ENCODE peak calls at places on chromosome X, in seven cellular contexts. One of them, this sample, is unnamed.

GRCh38 chrX:145715641-145716138 is 101.9 kb upstream of the SLITRK2 start:
- DNase-seq in nucleus accumbens: no peak
- DNase-seq in NCI-H2081: no peak
- DNase-seq in stimulated activated CD8-positive, alpha-beta memory T cell treated with anti-CD3 and anti-CD28 coated beads, Interleukin-4, amount 100 ng/mL, for 1 hour: no peak
- DNase-seq in LHCN-M2: no peak
- DNase-seq in HCEC 1CT: no peak
- DNase-seq in KBM-7: no peak
- DNase-seq in this sample: no peak

GRCh38 chrX:13824746-13825145 is 7.9 kb upstream of the GPM6B start:
- DNase-seq in HCEC 1CT: no peak
- DNase-seq in LHCN-M2: no peak
- DNase-seq in NCI-H2081: no peak
- DNase-seq in nucleus accumbens: no peak
- DNase-seq in stimulated activated CD8-positive, alpha-beta memory T cell treated with anti-CD3 and anti-CD28 coated beads, Interleukin-4, amount 100 ng/mL, for 1 hour: no peak
- DNase-seq in KBM-7: no peak
- DNase-seq in this sample: no peak

GRCh38 chrX:110409925-110410324 is 51.3 kb downstream of the RTL9 start:
- DNase-seq in LHCN-M2: peak; percentile 54
- DNase-seq in NCI-H2081: no peak
- DNase-seq in HCEC 1CT: peak; percentile 50
- DNase-seq in KBM-7: no peak
- DNase-seq in stimulated activated CD8-positive, alpha-beta memory T cell treated with anti-CD3 and anti-CD28 coated beads, Interleukin-4, amount 100 ng/mL, for 1 hour: no peak
- DNase-seq in nucleus accumbens: no peak
- DNase-seq in this sample: peak; percentile 51

GRCh38 chrX:16123222-16123786 is at the start of gene GRPR:
- DNase-seq in stimulated activated CD8-positive, alpha-beta memory T cell treated with anti-CD3 and anti-CD28 coated beads, Interleukin-4, amount 100 ng/mL, for 1 hour: peak; percentile 10
- DNase-seq in LHCN-M2: peak; percentile 77
- DNase-seq in KBM-7: peak; percentile 71
- DNase-seq in NCI-H2081: peak; percentile 76
- DNase-seq in HCEC 1CT: peak; percentile 81
- DNase-seq in nucleus accumbens: peak; percentile 61
- DNase-seq in this sample: peak; percentile 71

GRCh38 chrX:17380221-17380620 is 5.2 kb downstream of the NHS start:
- DNase-seq in stimulated activated CD8-positive, alpha-beta memory T cell treated with anti-CD3 and anti-CD28 coated beads, Interleukin-4, amount 100 ng/mL, for 1 hour: no peak
- DNase-seq in nucleus accumbens: no peak
- DNase-seq in HCEC 1CT: no peak
- DNase-seq in KBM-7: no peak
- DNase-seq in LHCN-M2: no peak
- DNase-seq in NCI-H2081: no peak
- DNase-seq in this sample: no peak

GRCh38 chrX:118770133-118770760 is 42.8 kb downstream of the IL13RA1 start:
- DNase-seq in LHCN-M2: no peak
- DNase-seq in stimulated activated CD8-positive, alpha-beta memory T cell treated with anti-CD3 and anti-CD28 coated beads, Interleukin-4, amount 100 ng/mL, for 1 hour: no peak
- DNase-seq in KBM-7: no peak
- DNase-seq in nucleus accumbens: no peak
- DNase-seq in NCI-H2081: no peak
- DNase-seq in HCEC 1CT: no peak
- DNase-seq in this sample: no peak

GRCh38 chrX:155779831-155780230 is 101.3 kb upstream of the VAMP7 start:
- DNase-seq in NCI-H2081: no peak
- DNase-seq in KBM-7: no peak
- DNase-seq in LHCN-M2: no peak
- DNase-seq in stimulated activated CD8-positive, alpha-beta memory T cell treated with anti-CD3 and anti-CD28 coated beads, Interleukin-4, amount 100 ng/mL, for 1 hour: no peak
- DNase-seq in HCEC 1CT: no peak
- DNase-seq in nucleus accumbens: no peak
- DNase-seq in this sample: no peak

GRCh38 chrX:77597090-77597489 is 149.9 kb downstream of the FGF16 start:
- DNase-seq in KBM-7: peak; percentile 9
- DNase-seq in nucleus accumbens: no peak
- DNase-seq in HCEC 1CT: peak; percentile 55
- DNase-seq in NCI-H2081: no peak
- DNase-seq in LHCN-M2: peak; percentile 51
- DNase-seq in stimulated activated CD8-positive, alpha-beta memory T cell treated with anti-CD3 and anti-CD28 coated beads, Interleukin-4, amount 100 ng/mL, for 1 hour: no peak
- DNase-seq in this sample: peak; percentile 12

GRCh38 chrX:23883737-23884354 is 23.9 kb downstream of the APOO start:
- DNase-seq in LHCN-M2: peak; percentile 83
- DNase-seq in NCI-H2081: no peak
- DNase-seq in stimulated activated CD8-positive, alpha-beta memory T cell treated with anti-CD3 and anti-CD28 coated beads, Interleukin-4, amount 100 ng/mL, for 1 hour: no peak
- DNase-seq in HCEC 1CT: peak; percentile 81
- DNase-seq in KBM-7: peak; percentile 17
- DNase-seq in nucleus accumbens: no peak
- DNase-seq in this sample: peak; percentile 75

GRCh38 chrX:122625239-122625638 is 558.8 kb upstream of the GRIA3 start:
- DNase-seq in NCI-H2081: no peak
- DNase-seq in nucleus accumbens: no peak
- DNase-seq in LHCN-M2: no peak
- DNase-seq in HCEC 1CT: no peak
- DNase-seq in KBM-7: no peak
- DNase-seq in stimulated activated CD8-positive, alpha-beta memory T cell treated with anti-CD3 and anti-CD28 coated beads, Interleukin-4, amount 100 ng/mL, for 1 hour: no peak
- DNase-seq in this sample: no peak

GRCh38 chrX:103584606-103585005 is 709 bp upstream of the TCEAL4 start:
- DNase-seq in stimulated activated CD8-positive, alpha-beta memory T cell treated with anti-CD3 and anti-CD28 coated beads, Interleukin-4, amount 100 ng/mL, for 1 hour: no peak
- DNase-seq in NCI-H2081: peak; percentile 47
- DNase-seq in nucleus accumbens: no peak
- DNase-seq in KBM-7: no peak
- DNase-seq in HCEC 1CT: no peak
- DNase-seq in LHCN-M2: peak; percentile 12
- DNase-seq in this sample: peak; percentile 3

GRCh38 chrX:44253573-44253942 is 89.9 kb downstream of the EFHC2 start:
- DNase-seq in HCEC 1CT: no peak
- DNase-seq in NCI-H2081: no peak
- DNase-seq in LHCN-M2: no peak
- DNase-seq in KBM-7: no peak
- DNase-seq in nucleus accumbens: no peak
- DNase-seq in stimulated activated CD8-positive, alpha-beta memory T cell treated with anti-CD3 and anti-CD28 coated beads, Interleukin-4, amount 100 ng/mL, for 1 hour: no peak
- DNase-seq in this sample: no peak

GRCh38 chrX:69082055-69082752 is 83.0 kb downstream of the PJA1 start:
- DNase-seq in nucleus accumbens: no peak
- DNase-seq in HCEC 1CT: no peak
- DNase-seq in stimulated activated CD8-positive, alpha-beta memory T cell treated with anti-CD3 and anti-CD28 coated beads, Interleukin-4, amount 100 ng/mL, for 1 hour: no peak
- DNase-seq in LHCN-M2: no peak
- DNase-seq in NCI-H2081: no peak
- DNase-seq in KBM-7: no peak
- DNase-seq in this sample: no peak

GRCh38 chrX:154603438-154604430 is 15.3 kb downstream of the CTAG1B start:
- DNase-seq in HCEC 1CT: peak; percentile 62
- DNase-seq in stimulated activated CD8-positive, alpha-beta memory T cell treated with anti-CD3 and anti-CD28 coated beads, Interleukin-4, amount 100 ng/mL, for 1 hour: no peak
- DNase-seq in NCI-H2081: no peak
- DNase-seq in nucleus accumbens: no peak
- DNase-seq in KBM-7: peak; percentile 10
- DNase-seq in LHCN-M2: peak; percentile 90
- DNase-seq in this sample: peak; percentile 32

GRCh38 chrX:75673468-75673867 is 111.6 kb downstream of the MAGEE2 start:
- DNase-seq in stimulated activated CD8-positive, alpha-beta memory T cell treated with anti-CD3 and anti-CD28 coated beads, Interleukin-4, amount 100 ng/mL, for 1 hour: no peak
- DNase-seq in NCI-H2081: no peak
- DNase-seq in HCEC 1CT: no peak
- DNase-seq in KBM-7: no peak
- DNase-seq in nucleus accumbens: no peak
- DNase-seq in LHCN-M2: no peak
- DNase-seq in this sample: no peak

GRCh38 chrX:74535633-74536141 is 78.7 kb downstream of the RLIM start:
- DNase-seq in NCI-H2081: no peak
- DNase-seq in stimulated activated CD8-positive, alpha-beta memory T cell treated with anti-CD3 and anti-CD28 coated beads, Interleukin-4, amount 100 ng/mL, for 1 hour: no peak
- DNase-seq in HCEC 1CT: peak; percentile 75
- DNase-seq in LHCN-M2: peak; percentile 78
- DNase-seq in nucleus accumbens: peak; percentile 44
- DNase-seq in KBM-7: no peak
- DNase-seq in this sample: peak; percentile 20

GRCh38 chrX:1788300-1788911 is 173.5 kb downstream of the ASMT start:
- DNase-seq in LHCN-M2: no peak
- DNase-seq in HCEC 1CT: no peak
- DNase-seq in nucleus accumbens: no peak
- DNase-seq in KBM-7: no peak
- DNase-seq in NCI-H2081: no peak
- DNase-seq in stimulated activated CD8-positive, alpha-beta memory T cell treated with anti-CD3 and anti-CD28 coated beads, Interleukin-4, amount 100 ng/mL, for 1 hour: no peak
- DNase-seq in this sample: no peak

GRCh38 chrX:10542549-10542948 is 77.8 kb downstream of the MID1 start:
- DNase-seq in LHCN-M2: no peak
- DNase-seq in nucleus accumbens: no peak
- DNase-seq in HCEC 1CT: no peak
- DNase-seq in stimulated activated CD8-positive, alpha-beta memory T cell treated with anti-CD3 and anti-CD28 coated beads, Interleukin-4, amount 100 ng/mL, for 1 hour: no peak
- DNase-seq in NCI-H2081: no peak
- DNase-seq in KBM-7: no peak
- DNase-seq in this sample: no peak

GRCh38 chrX:53678667-53679066 is 7.9 kb downstream of the HUWE1 start:
- DNase-seq in LHCN-M2: peak; percentile 5
- DNase-seq in stimulated activated CD8-positive, alpha-beta memory T cell treated with anti-CD3 and anti-CD28 coated beads, Interleukin-4, amount 100 ng/mL, for 1 hour: no peak
- DNase-seq in nucleus accumbens: no peak
- DNase-seq in KBM-7: peak; percentile 40
- DNase-seq in NCI-H2081: no peak
- DNase-seq in HCEC 1CT: no peak
- DNase-seq in this sample: no peak

GRCh38 chrX:47651043-47651905 is 911 bp upstream of the ELK1 start:
- DNase-seq in LHCN-M2: no peak
- DNase-seq in nucleus accumbens: no peak
- DNase-seq in stimulated activated CD8-positive, alpha-beta memory T cell treated with anti-CD3 and anti-CD28 coated beads, Interleukin-4, amount 100 ng/mL, for 1 hour: no peak
- DNase-seq in KBM-7: no peak
- DNase-seq in NCI-H2081: no peak
- DNase-seq in HCEC 1CT: no peak
- DNase-seq in this sample: no peak

GRCh38 chrX:75623535-75623934 is 100.7 kb upstream of the ZDHHC15 start:
- DNase-seq in KBM-7: peak; percentile 35
- DNase-seq in stimulated activated CD8-positive, alpha-beta memory T cell treated with anti-CD3 and anti-CD28 coated beads, Interleukin-4, amount 100 ng/mL, for 1 hour: no peak
- DNase-seq in NCI-H2081: no peak
- DNase-seq in HCEC 1CT: no peak
- DNase-seq in LHCN-M2: no peak
- DNase-seq in nucleus accumbens: no peak
- DNase-seq in this sample: no peak